ENCODE peak calls at places on chromosome 3, in eight cellular contexts. P is SK-N-SH, A is colonic mucosa, G is fibroblast of lung, Y is H9, T is adrenal gland, F is tibial artery, E is IMR-90. L is an unnamed sample.

GRCh38 chr3:194690501-194691372 is 5.1 kb downstream of the FAM43A start:
- DNase-seq in F (no peak), P (no peak), T (no peak), Y (no peak), A (no peak), G (no peak), E (peak), L (peak)

GRCh38 chr3:9779721-9780450 is 10.1 kb upstream of the CAMK1 start:
- DNase-seq in A (no peak), Y (no peak), P (no peak), E (no peak), F (no peak), G (no peak), T (no peak), L (no peak)

GRCh38 chr3:128398586-128398985 is 68.1 kb downstream of the DNAJB8 start:
- DNase-seq in T (no peak), Y (no peak), G (no peak), F (no peak), E (no peak), A (no peak), P (no peak), L (no peak)

GRCh38 chr3:101725192-101725889 is 927 bp downstream of the CEP97 start:
- DNase-seq in P (peak), A (peak), E (peak), F (peak), G (peak), Y (peak), T (peak), L (no peak)

GRCh38 chr3:50581459-50581842 is 12.1 kb downstream of the HEMK1 start:
- DNase-seq in E (no peak), T (no peak), P (no peak), F (no peak), A (no peak), Y (no peak), G (no peak), L (no peak)

GRCh38 chr3:123683755-123684154 is 98.9 kb upstream of the HACD2 start:
- DNase-seq in P (no peak), Y (no peak), T (no peak), E (no peak), F (no peak), A (no peak), G (no peak), L (no peak)

GRCh38 chr3:72657666-72658065 is 190.6 kb downstream of the SHQ1 start:
- DNase-seq in A (peak), T (no peak), Y (no peak), F (no peak), E (no peak), P (no peak), G (no peak), L (no peak)

GRCh38 chr3:72999971-73000370 is 3.4 kb downstream of the PPP4R2 start:
- DNase-seq in G (no peak), A (no peak), T (no peak), E (no peak), F (no peak), Y (no peak), P (no peak), L (no peak)

GRCh38 chr3:150077581-150078247 is 107.0 kb upstream of the PFN2 start:
- DNase-seq in G (no peak), F (no peak), T (no peak), Y (no peak), P (no peak), A (peak), E (peak), L (no peak)

GRCh38 chr3:43043071-43043766 is 62.7 kb downstream of the POMGNT2 start:
- DNase-seq in P (no peak), T (no peak), Y (no peak), G (no peak), A (peak), E (no peak), F (no peak), L (no peak)

GRCh38 chr3:50627407-50628051 is 10.6 kb downstream of the MAPKAPK3 start:
- DNase-seq in T (peak), F (no peak), E (peak), G (peak), Y (peak), A (no peak), P (peak), L (peak)

GRCh38 chr3:197711973-197712707 is 24.6 kb downstream of the RUBCN start:
- DNase-seq in A (peak), Y (peak), E (peak), P (peak), T (peak), G (peak), F (peak), L (peak)

GRCh38 chr3:89098964-89099585 is 8.3 kb upstream of the EPHA3 start:
- DNase-seq in A (peak), E (peak), F (peak), Y (peak), P (peak), T (peak), G (peak), L (peak)

GRCh38 chr3:164897335-164897734 is 181.0 kb downstream of the SI start:
- DNase-seq in E (no peak), T (no peak), G (no peak), P (no peak), Y (no peak), A (no peak), F (no peak), L (no peak)

GRCh38 chr3:175940881-175941280 is 1081.7 kb downstream of the NAALADL2 start:
- DNase-seq in Y (peak), P (no peak), T (no peak), G (no peak), E (no peak), A (no peak), F (no peak), L (no peak)

GRCh38 chr3:136667081-136667480 is 85.1 kb downstream of the STAG1 start:
- DNase-seq in G (no peak), A (no peak), E (peak), F (no peak), T (no peak), Y (no peak), P (no peak), L (peak)

GRCh38 chr3:63450634-63451363 is 172.7 kb downstream of the SYNPR start:
- DNase-seq in Y (no peak), G (no peak), E (no peak), T (no peak), F (no peak), P (no peak), A (peak), L (no peak)

GRCh38 chr3:168112894-168113293 is 17.2 kb upstream of the GOLIM4 start:
- DNase-seq in G (no peak), F (no peak), A (no peak), E (no peak), Y (no peak), T (no peak), P (no peak), L (no peak)

GRCh38 chr3:194089357-194090177 is 46.4 kb upstream of the HES1 start:
- DNase-seq in G (peak), T (peak), E (peak), F (peak), P (no peak), Y (peak), A (no peak), L (peak)

GRCh38 chr3:29128004-29128403 is 152.9 kb upstream of the RBMS3 start:
- DNase-seq in G (no peak), A (no peak), T (no peak), Y (no peak), P (peak), F (no peak), E (peak), L (peak)

GRCh38 chr3:43180027-43180426 is 74.1 kb upstream of the POMGNT2 start:
- DNase-seq in A (peak), G (peak), P (no peak), F (no peak), T (peak), E (peak), Y (no peak), L (peak)

GRCh38 chr3:115217678-115218451 is 70.8 kb upstream of the ZBTB20 start:
- DNase-seq in P (peak), E (peak), G (peak), F (no peak), A (peak), Y (no peak), T (peak), L (peak)

GRCh38 chr3:192675958-192676649 is 51.2 kb downstream of the FGF12 start:
- DNase-seq in E (no peak), F (no peak), G (no peak), Y (no peak), A (no peak), P (no peak), T (no peak), L (no peak)

GRCh38 chr3:30554317-30554690 is 52.1 kb upstream of the TGFBR2 start:
- DNase-seq in P (no peak), T (no peak), F (no peak), Y (no peak), A (no peak), G (no peak), E (no peak), L (no peak)

GRCh38 chr3:66703501-66703900 is 202.7 kb upstream of the LRIG1 start:
- DNase-seq in A (no peak), T (no peak), P (no peak), E (no peak), G (peak), F (no peak), Y (no peak), L (no peak)

GRCh38 chr3:121855555-121855954 is 20.5 kb downstream of the EAF2 start:
- DNase-seq in T (no peak), F (no peak), G (no peak), A (no peak), P (no peak), E (no peak), Y (no peak), L (peak)

GRCh38 chr3:65288781-65289180 is 601.0 kb upstream of the ADAMTS9 start:
- DNase-seq in T (no peak), A (no peak), E (no peak), G (no peak), Y (no peak), F (no peak), P (no peak), L (no peak)

GRCh38 chr3:47283193-47283537 is 421 bp downstream of the KLHL18 start:
- DNase-seq in G (no peak), E (no peak), A (peak), P (no peak), Y (no peak), F (no peak), T (no peak), L (no peak)

GRCh38 chr3:88828466-88828865 is 279.0 kb upstream of the EPHA3 start:
- DNase-seq in F (no peak), E (no peak), T (no peak), G (no peak), Y (no peak), A (no peak), P (no peak), L (no peak)

GRCh38 chr3:57557088-57557537 is 1.0 kb downstream of the PDE12 start:
- DNase-seq in Y (peak), F (no peak), A (peak), G (peak), E (peak), P (peak), T (peak), L (peak)

GRCh38 chr3:100634493-100635272 is 25.3 kb downstream of the ADGRG7 start:
- DNase-seq in G (peak), F (no peak), Y (no peak), E (peak), P (no peak), A (peak), T (no peak), L (peak)

GRCh38 chr3:88219138-88219792 is 69.5 kb downstream of the C3orf38 start:
- DNase-seq in F (no peak), G (peak), E (peak), A (peak), P (peak), Y (peak), T (peak), L (peak)

GRCh38 chr3:72258786-72259185 is 473.8 kb upstream of the PROK2 start:
- DNase-seq in G (no peak), E (no peak), F (no peak), Y (no peak), T (no peak), P (no peak), A (no peak), L (no peak)

GRCh38 chr3:143240921-143241320 is 121.3 kb downstream of the CHST2 start:
- DNase-seq in P (no peak), Y (no peak), T (no peak), F (no peak), G (no peak), A (no peak), E (no peak), L (no peak)

GRCh38 chr3:156898296-156898880 is 72.2 kb downstream of the LEKR1 start:
- DNase-seq in P (no peak), E (no peak), T (no peak), A (no peak), Y (no peak), F (no peak), G (no peak), L (no peak)

GRCh38 chr3:19888428-19889152 is 45.4 kb downstream of the EFHB start:
- DNase-seq in T (no peak), Y (no peak), E (no peak), A (no peak), F (no peak), P (no peak), G (no peak), L (no peak)

GRCh38 chr3:63278171-63278999 is at the start of gene SYNPR:
- DNase-seq in T (no peak), G (no peak), A (no peak), F (no peak), Y (peak), P (peak), E (no peak), L (no peak)

GRCh38 chr3:128495435-128495970 is 2.5 kb upstream of the GATA2 start:
- DNase-seq in A (no peak), G (no peak), E (no peak), P (peak), F (peak), T (no peak), Y (peak), L (no peak)

GRCh38 chr3:183794452-183794851 is 30.9 kb downstream of the MAP6D1 start:
- DNase-seq in G (no peak), Y (no peak), A (no peak), F (no peak), P (no peak), E (no peak), T (no peak), L (no peak)
- H3K27ac ChIP-seq in G (no peak), Y (no peak), A (no peak), F (no peak), P (no peak), E (no peak), T (no peak), L (no peak)

DNA sequence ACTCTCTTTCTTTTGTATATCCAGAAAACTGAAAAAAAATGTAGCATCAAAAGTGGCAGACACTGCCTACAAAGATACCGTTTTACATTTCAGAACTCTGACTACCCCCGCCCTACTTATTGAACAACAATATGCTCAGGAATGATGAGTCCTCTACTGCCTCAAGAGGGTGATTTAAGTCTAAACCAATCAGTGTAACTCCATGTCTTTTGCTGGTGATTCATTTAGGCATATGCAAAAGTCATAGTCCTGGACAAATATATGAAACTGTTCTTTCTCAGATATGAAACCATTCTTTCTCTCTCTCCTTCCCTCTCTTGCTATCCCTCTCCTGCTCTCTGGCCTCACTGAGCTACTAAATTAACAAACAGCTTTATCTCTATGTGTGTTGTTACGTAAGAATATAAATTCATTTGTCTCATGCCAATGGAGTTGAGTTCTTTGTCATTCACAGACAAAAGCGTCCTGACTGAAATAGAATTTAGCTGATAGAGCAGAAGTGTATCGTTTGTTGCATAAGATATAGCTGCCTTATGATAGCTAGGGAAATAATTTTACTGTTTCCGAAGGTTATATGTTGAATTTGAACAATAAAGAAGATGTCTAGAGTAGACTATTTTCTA is 133.7 kb upstream of the OSTN start:
- DNase-seq in F (no peak), P (no peak), A (no peak), E (peak), T (no peak), G (peak), Y (no peak), L (no peak)
- TF ChIP-seq CTCF in F (no peak), P (no peak), A (no peak), E (no peak), T (no peak), G (peak), Y (no peak), L (no peak)

GRCh38 chr3:148717918-148718317 is 20.2 kb downstream of the AGTR1 start:
- DNase-seq in E (no peak), G (no peak), P (no peak), T (no peak), F (no peak), A (no peak), Y (no peak), L (no peak)
- H3K27ac ChIP-seq in E (no peak), G (no peak), P (no peak), T (no peak), F (no peak), A (no peak), Y (no peak), L (no peak)

GRCh38 chr3:12990306-12990705 is 82.9 kb downstream of the IQSEC1 start:
- DNase-seq in E (peak), P (no peak), Y (no peak), F (no peak), G (no peak), T (no peak), A (no peak), L (no peak)

GRCh38 chr3:12990781-12991480 is 82.3 kb downstream of the IQSEC1 start:
- DNase-seq in T (no peak), P (no peak), A (no peak), E (peak), G (peak), Y (no peak), F (no peak), L (peak)

GRCh38 chr3:12991861-12992281 is 81.4 kb downstream of the IQSEC1 start:
- DNase-seq in T (peak), P (no peak), F (no peak), Y (no peak), G (no peak), E (no peak), A (no peak), L (no peak)

GRCh38 chr3:12992629-12993021 is 80.6 kb downstream of the IQSEC1 start:
- DNase-seq in A (no peak), G (no peak), P (no peak), F (no peak), T (peak), Y (no peak), E (no peak), L (no peak)

GRCh38 chr3:12991481-12991837 is 81.8 kb downstream of the IQSEC1 start:
- DNase-seq in A (no peak), G (no peak), P (no peak), T (no peak), E (no peak), F (no peak), Y (no peak), L (no peak)
- TF ChIP-seq CTCF in A (no peak), G (no peak), P (no peak), T (no peak), E (no peak), F (no peak), Y (no peak), L (no peak)

DNA sequence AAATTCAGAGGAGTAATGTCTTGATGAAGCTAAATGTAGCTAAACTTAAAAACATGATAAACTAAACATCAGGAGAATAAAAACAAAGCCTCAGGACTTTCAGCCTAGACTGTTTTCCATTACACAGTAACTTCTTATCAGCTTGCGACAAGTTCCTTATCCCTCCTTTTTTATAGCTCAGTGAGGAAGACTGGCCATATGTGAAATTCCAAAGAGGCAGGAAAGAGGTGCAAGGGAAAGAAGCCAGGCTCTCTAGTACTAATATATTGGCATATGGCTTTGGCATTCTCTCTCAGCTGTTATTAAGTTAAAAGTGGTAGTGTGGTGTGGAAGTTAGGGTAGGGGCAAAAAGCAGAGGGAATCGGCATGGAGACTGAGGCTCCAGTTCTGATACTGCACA is 4.4 kb downstream of the COX17 start:
- DNase-seq in Y (no peak), E (no peak), P (no peak), G (no peak), A (no peak), T (no peak), F (no peak), L (no peak)
- H3K27ac ChIP-seq in Y (no peak), E (no peak), P (peak), G (no peak), A (no peak), T (no peak), F (no peak), L (no peak)

DNA sequence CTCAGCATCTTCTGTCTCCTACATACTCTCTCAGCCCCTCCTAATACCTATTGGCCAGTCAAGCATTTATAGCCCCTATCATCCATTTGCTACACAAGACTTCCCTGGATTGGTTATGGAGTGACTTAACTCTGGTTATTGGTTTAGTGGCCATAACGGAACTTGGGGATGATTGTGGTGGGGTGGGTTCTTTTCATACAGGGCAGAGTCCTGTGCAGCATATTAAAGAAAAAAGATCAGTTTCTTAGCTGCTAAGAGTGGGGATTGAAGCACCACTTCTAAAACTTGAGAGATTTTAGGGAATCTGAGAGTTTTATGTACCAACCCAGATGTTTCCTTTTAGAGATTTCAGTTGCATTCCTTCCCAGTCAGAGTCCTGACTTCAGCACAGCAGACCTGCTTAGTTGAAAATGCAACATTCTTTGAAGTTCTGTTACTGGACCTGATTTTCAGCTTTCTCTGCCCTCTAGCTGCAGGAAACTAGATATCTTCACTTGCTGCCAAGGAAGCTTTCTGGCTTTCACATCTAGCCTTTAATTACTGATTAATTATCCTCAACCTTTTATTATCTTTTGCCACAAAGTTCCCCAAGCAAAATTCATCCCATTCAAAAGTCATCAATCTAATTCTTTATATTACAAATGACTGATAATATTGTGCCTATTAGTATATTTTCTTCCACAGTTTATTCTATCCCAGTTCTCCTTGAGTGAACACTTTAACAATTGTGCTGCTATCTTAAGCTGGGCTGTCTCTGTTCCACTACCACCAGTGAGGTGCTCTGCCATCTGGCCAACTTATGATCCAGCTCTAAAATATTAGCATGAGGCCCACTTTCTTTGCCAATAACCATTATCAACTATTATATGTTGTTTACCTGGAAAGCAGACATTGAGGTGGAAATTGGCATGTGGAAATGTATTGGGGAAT is 906.0 kb upstream of the ALCAM start:
- DNase-seq in E (peak), Y (peak), A (no peak), G (peak), F (no peak), T (no peak), P (no peak), L (peak)
- TF ChIP-seq CTCF in E (peak), Y (peak), A (no peak), G (peak), F (peak), T (peak), P (peak), L (peak)

GRCh38 chr3:134232146-134232545 is 18.5 kb downstream of the RYK start:
- DNase-seq in A (no peak), T (no peak), Y (no peak), P (no peak), F (no peak), G (peak), E (peak), L (no peak)
- H3K27ac ChIP-seq in A (no peak), T (no peak), Y (no peak), P (no peak), F (no peak), G (no peak), E (no peak), L (no peak)

L was measured in brain microvascular endothelial cell.